ENCODE peak calls at places on chromosomes 5 and 9, in ten cellular contexts. T, R, P, M, D, B, Q, Z, W and X are unnamed samples.

GRCh38 chr5:53438486-53439472 is 41.6 kb upstream of the FST start:
- DNase-seq in T (peak; percentile 68), R (no peak), P (no peak), M (no peak), D (no peak), B (no peak), Q (no peak), Z (no peak), W (no peak), X (no peak)

GRCh38 chr5:157529002-157529401 is 46.6 kb downstream of the ADAM19 start:
- DNase-seq in T (no peak), R (no peak), P (no peak), M (no peak), D (no peak), B (no peak), Q (no peak), Z (no peak), W (no peak), X (no peak)

GRCh38 chr5:134738963-134739661 is 764 bp downstream of the CAMLG start:
- DNase-seq in T (peak; percentile 44), R (peak; percentile 18), P (no peak), M (peak; percentile 65), D (no peak), B (peak; percentile 53), Q (peak; percentile 68), Z (peak; percentile 47), W (peak; percentile 76), X (peak; percentile 3)

GRCh38 chr5:111411321-111411720 is 101.0 kb downstream of the STARD4 start:
- DNase-seq in T (peak; percentile 78), R (no peak), P (no peak), M (no peak), D (no peak), B (no peak), Q (no peak), Z (no peak), W (no peak), X (no peak)

GRCh38 chr9:15211160-15211993 is 95.6 kb downstream of the TTC39B start:
- DNase-seq in T (peak; percentile 49), R (peak; percentile 59), P (peak; percentile 67), M (peak; percentile 49), D (no peak), B (no peak), Q (peak; percentile 80), Z (no peak), W (peak; percentile 86), X (peak; percentile 47)

GRCh38 chr5:83726912-83727311 is 6.3 kb upstream of the HAPLN1 start:
- DNase-seq in T (peak; percentile 86), R (no peak), P (no peak), M (no peak), D (no peak), B (no peak), Q (no peak), Z (no peak), W (no peak), X (no peak)

GRCh38 chr5:67306997-67307580 is 110.5 kb upstream of the CD180 start:
- DNase-seq in T (peak; percentile 45), R (no peak), P (no peak), M (no peak), D (no peak), B (no peak), Q (no peak), Z (no peak), W (peak; percentile 40), X (no peak)

GRCh38 chr5:14706615-14707021 is 42.1 kb downstream of the OTULIN start:
- DNase-seq in T (peak; percentile 65), R (no peak), P (no peak), M (no peak), D (no peak), B (no peak), Q (no peak), Z (no peak), W (no peak), X (peak; percentile 32)

GRCh38 chr9:36870960-36871359 is 163.1 kb downstream of the PAX5 start:
- DNase-seq in T (no peak), R (peak; percentile 16), P (no peak), M (no peak), D (peak; percentile 44), B (peak; percentile 50), Q (no peak), Z (peak; percentile 58), W (no peak), X (no peak)

GRCh38 chr5:5218396-5218795 is 78.3 kb downstream of the ADAMTS16 start:
- DNase-seq in T (no peak), R (no peak), P (no peak), M (no peak), D (peak; percentile 35), B (no peak), Q (no peak), Z (no peak), W (no peak), X (no peak)

GRCh38 chr5:1555808-1556681 is 32.3 kb upstream of the LPCAT1 start:
- DNase-seq in T (no peak), R (peak; percentile 7), P (no peak), M (no peak), D (peak; percentile 60), B (peak; percentile 34), Q (no peak), Z (no peak), W (no peak), X (no peak)

GRCh38 chr5:1734908-1735289 is 64.7 kb downstream of the MRPL36 start:
- DNase-seq in T (no peak), R (no peak), P (no peak), M (no peak), D (peak; percentile 59), B (no peak), Q (no peak), Z (peak; percentile 42), W (no peak), X (no peak)

DNA sequence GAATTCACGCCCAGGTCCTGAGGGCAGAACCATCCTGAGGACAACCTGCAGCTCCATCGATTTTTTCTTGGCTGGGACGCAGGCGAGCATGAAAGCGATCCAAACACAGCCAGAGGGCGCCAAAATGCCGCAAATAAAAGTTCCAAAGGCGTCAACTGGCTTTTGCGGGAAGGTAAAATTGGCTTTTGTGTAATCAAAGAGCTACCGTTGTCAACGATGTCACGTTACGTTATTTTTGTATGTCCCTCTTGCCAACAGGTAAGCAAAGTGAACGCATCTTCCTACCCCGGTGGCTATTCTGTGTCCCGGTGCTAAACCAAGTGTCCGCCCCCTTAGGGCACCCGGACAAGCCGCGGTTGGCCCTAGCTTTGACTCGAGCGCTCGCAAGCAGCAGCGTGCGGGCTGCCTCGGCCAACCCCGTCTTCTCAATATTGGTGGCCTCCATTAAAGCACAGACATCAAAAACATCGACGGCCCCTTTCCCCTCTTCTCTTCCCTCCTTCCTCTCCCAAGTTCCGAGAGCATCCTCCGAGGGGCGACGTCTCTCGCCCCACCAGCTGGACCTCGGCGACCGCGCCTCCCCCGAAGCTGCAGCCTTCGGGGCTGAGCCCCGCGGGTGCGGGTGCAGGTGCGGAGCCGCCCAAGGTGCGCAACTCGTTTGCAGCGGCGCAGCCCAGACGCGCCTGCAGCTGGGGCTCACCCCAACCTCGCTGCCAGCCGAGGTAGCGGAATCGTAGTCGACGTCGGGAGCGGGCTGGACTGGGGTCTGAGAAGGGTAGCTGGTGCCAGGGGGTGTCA is 1.1 kb upstream of the BASP1 start:
- DNase-seq in T (no peak), R (peak; percentile 83), P (no peak), M (peak; percentile 82), D (peak; percentile 90), B (peak; percentile 73), Q (peak; percentile 89), Z (peak; percentile 83), W (peak; percentile 94), X (no peak)
- H3K27me3 ChIP-seq in T (no peaks in the 10 kb centered on the region), R (peaks cover 39% of the 10 kb centered on the region), P (no peaks in the 10 kb centered on the region), M (no peaks in the 10 kb centered on the region), D (no peaks in the 10 kb centered on the region), B (peaks cover 12% of the 10 kb centered on the region), Q (no peaks in the 10 kb centered on the region), Z (no peaks in the 10 kb centered on the region), W (no peaks in the 10 kb centered on the region), X (peaks cover 37% of the 10 kb centered on the region)

GRCh38 chr5:142358121-142358520 is 33.3 kb upstream of the SPRY4 start:
- DNase-seq in T (no peak), R (no peak), P (no peak), M (no peak), D (no peak), B (no peak), Q (no peak), Z (no peak), W (no peak), X (no peak)

GRCh38 chr5:142360051-142360498 is 35.3 kb upstream of the SPRY4 start:
- DNase-seq in T (no peak), R (no peak), P (no peak), M (no peak), D (no peak), B (no peak), Q (no peak), Z (no peak), W (peak; percentile 92), X (no peak)

GRCh38 chr5:142363619-142363963 is 38.8 kb upstream of the SPRY4 start:
- DNase-seq in T (no peak), R (no peak), P (no peak), M (no peak), D (no peak), B (no peak), Q (no peak), Z (no peak), W (no peak), X (no peak)

GRCh38 chr5:142358648-142359047 is 33.8 kb upstream of the SPRY4 start:
- DNase-seq in T (no peak), R (no peak), P (no peak), M (no peak), D (no peak), B (no peak), Q (no peak), Z (no peak), W (no peak), X (no peak)

DNA sequence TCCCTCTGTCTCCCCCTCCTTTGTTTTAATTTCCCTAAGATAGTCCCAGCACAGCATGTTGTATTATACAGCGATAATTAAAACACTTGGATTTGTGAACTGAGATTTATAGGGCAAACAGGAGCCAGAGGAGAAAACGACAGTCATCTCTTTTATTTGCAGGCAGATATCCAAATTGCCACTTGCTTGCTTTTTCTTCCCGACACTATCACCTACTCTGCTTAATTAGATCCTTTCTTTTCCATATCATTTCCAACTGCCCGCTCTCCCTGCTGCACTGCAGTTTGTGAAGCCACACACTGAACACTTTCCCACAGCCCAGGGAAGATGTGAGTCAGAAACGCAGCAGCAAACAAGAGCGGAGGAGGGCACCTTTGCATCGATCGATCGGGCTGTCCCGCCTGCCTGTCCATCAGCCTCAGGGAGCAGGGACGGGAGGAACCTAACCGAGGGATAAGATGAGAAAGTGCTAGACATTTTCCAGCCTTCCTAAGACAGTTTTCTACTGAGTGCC is 35.8 kb upstream of the SPRY4 start:
- DNase-seq in T (peak; percentile 66), R (no peak), P (no peak), M (no peak), D (no peak), B (no peak), Q (peak; percentile 60), Z (no peak), W (peak; percentile 90), X (no peak)
- H3K27me3 ChIP-seq in T (no peaks in the 10 kb centered on the region), R (no peaks in the 10 kb centered on the region), P (no peaks in the 10 kb centered on the region), M (no peaks in the 10 kb centered on the region), D (no peaks in the 10 kb centered on the region), B (no peaks in the 10 kb centered on the region), Q (no peaks in the 10 kb centered on the region), Z (no peaks in the 10 kb centered on the region), W (no peaks in the 10 kb centered on the region), X (no peaks in the 10 kb centered on the region)

GRCh38 chr5:123083298-123083697 is 5.7 kb upstream of the PRDM6 start:
- DNase-seq in T (no peak), R (no peak), P (no peak), M (no peak), D (no peak), B (no peak), Q (no peak), Z (no peak), W (no peak), X (no peak)
- H3K27me3 ChIP-seq in T (peaks cover 76% of the 10 kb centered on the region), R (peaks cover 91% of the 10 kb centered on the region), P (peaks cover 42% of the 10 kb centered on the region), M (no peaks in the 10 kb centered on the region), D (no peaks in the 10 kb centered on the region), B (peaks cover 9% of the 10 kb centered on the region), Q (peaks cover 84% of the 10 kb centered on the region), Z (peaks cover 30% of the 10 kb centered on the region), W (peaks cover 34% of the 10 kb centered on the region), X (peaks cover 52% of the 10 kb centered on the region)

GRCh38 chr5:3201941-3202340 is 393.7 kb upstream of the IRX1 start:
- DNase-seq in T (no peak), R (no peak), P (no peak), M (no peak), D (no peak), B (no peak), Q (no peak), Z (no peak), W (no peak), X (no peak)
- H3K27me3 ChIP-seq in T (peaks cover 2% of the 10 kb centered on the region), R (peaks cover 7% of the 10 kb centered on the region), P (no peaks in the 10 kb centered on the region), M (no peaks in the 10 kb centered on the region), D (no peaks in the 10 kb centered on the region), B (no peaks in the 10 kb centered on the region), Q (peaks cover 25% of the 10 kb centered on the region), Z (peaks cover 13% of the 10 kb centered on the region), W (no peaks in the 10 kb centered on the region), X (peaks cover 5% of the 10 kb centered on the region)